ENCODE peak calls at places on chromosomes 13 and 19, in nine cellular contexts. V, N, P, Z, O, G, M, B and E are unnamed samples.

GRCh38 chr13:41955605-41956004 is 5.3 kb downstream of the VWA8 start:
- DNase-seq in P (no peak), B (no peak), V (no peak), G (no peak), O (no peak), N (peak), M (no peak), Z (no peak), E (no peak)

GRCh38 chr13:54379461-54379860 is 1350.8 kb downstream of the OLFM4 start:
- DNase-seq in O (no peak), B (no peak), M (no peak), N (no peak), P (no peak), G (no peak), V (no peak), Z (no peak), E (no peak)

GRCh38 chr13:46389985-46390384 is 2.9 kb upstream of the RUBCNL start:
- DNase-seq in N (no peak), Z (no peak), P (peak), O (peak), M (no peak), G (no peak), B (peak), V (no peak), E (no peak)

GRCh38 chr19:38148337-38148736 is 75.7 kb downstream of the DPF1 start:
- DNase-seq in N (no peak), V (no peak), B (no peak), O (no peak), P (no peak), Z (no peak), M (no peak), G (peak), E (no peak)

GRCh38 chr13:33193428-33193974 is 92.1 kb downstream of the STARD13 start:
- DNase-seq in G (no peak), N (no peak), Z (peak), B (no peak), O (no peak), P (no peak), V (no peak), M (peak), E (no peak)

GRCh38 chr13:28533049-28533436 is 38.1 kb upstream of the FLT1 start:
- DNase-seq in P (no peak), O (no peak), M (no peak), Z (peak), V (no peak), N (no peak), G (peak), B (no peak), E (no peak)

GRCh38 chr19:46356670-46357055 is 9.8 kb downstream of the PPP5C start:
- DNase-seq in G (no peak), B (peak), M (no peak), V (no peak), Z (no peak), O (no peak), P (no peak), N (no peak), E (no peak)

GRCh38 chr13:39317284-39317683 is 279.0 kb downstream of the NHLRC3 start:
- DNase-seq in G (peak), N (no peak), M (no peak), V (no peak), B (peak), Z (peak), O (peak), P (no peak), E (no peak)

GRCh38 chr19:30387311-30388115 is 15.3 kb downstream of the ZNF536 start:
- DNase-seq in N (no peak), O (no peak), B (no peak), V (no peak), P (no peak), M (no peak), G (peak), Z (no peak), E (no peak)

GRCh38 chr13:78137404-78138142 is 218.9 kb upstream of the EDNRB start:
- DNase-seq in M (peak), Z (peak), N (peak), G (no peak), O (peak), P (peak), B (no peak), V (peak), E (no peak)

GRCh38 chr19:19492026-19492610 is 23.2 kb downstream of the TSSK6 start:
- DNase-seq in O (no peak), P (no peak), N (no peak), V (no peak), M (no peak), G (no peak), B (no peak), Z (no peak), E (no peak)

GRCh38 chr19:35261356-35262100 is 7.2 kb upstream of the USF2 start:
- DNase-seq in M (no peak), Z (no peak), N (no peak), B (peak), G (no peak), V (no peak), P (no peak), O (no peak), E (no peak)

GRCh38 chr13:91185294-91185863 is 162.1 kb upstream of the MIR17HG start:
- DNase-seq in B (no peak), V (peak), P (no peak), O (peak), G (no peak), M (peak), Z (no peak), N (peak), E (no peak)

GRCh38 chr13:90564096-90564495 is 783.4 kb upstream of the MIR17HG start:
- DNase-seq in B (no peak), N (no peak), V (no peak), P (no peak), Z (no peak), O (no peak), M (peak), G (no peak), E (no peak)

GRCh38 chr19:34655651-34656050 is 21.3 kb downstream of the SCGB2B2 start:
- DNase-seq in V (no peak), O (no peak), M (no peak), P (no peak), B (no peak), Z (no peak), N (no peak), G (no peak), E (no peak)

GRCh38 chr19:54207908-54208783 is 7.5 kb downstream of the RPS9 start:
- DNase-seq in G (peak), Z (peak), O (peak), N (peak), M (peak), B (peak), V (no peak), P (no peak), E (no peak)

GRCh38 chr19:17888260-17888659 is 16.5 kb downstream of the SLC5A5 start:
- DNase-seq in Z (no peak), P (no peak), B (no peak), G (no peak), M (peak), N (no peak), V (no peak), O (no peak), E (no peak)

GRCh38 chr13:23445794-23446193 is 12.3 kb upstream of the SACS start:
- DNase-seq in V (peak), G (no peak), O (no peak), P (no peak), N (no peak), M (peak), Z (no peak), B (no peak), E (no peak)

GRCh38 chr19:38290631-38291147 is 13.4 kb upstream of the C19orf33 start:
- DNase-seq in M (no peak), O (peak), P (no peak), V (peak), B (no peak), Z (peak), N (no peak), G (no peak), E (no peak)

GRCh38 chr13:113649212-113649611 is 8.8 kb downstream of the ATP4B start:
- DNase-seq in Z (no peak), B (peak), P (no peak), N (no peak), M (no peak), O (no peak), V (no peak), G (no peak), E (no peak)

GRCh38 chr19:2503521-2504109 is 27.7 kb downstream of the GADD45B start:
- DNase-seq in B (no peak), O (peak), M (no peak), G (no peak), N (peak), V (peak), Z (peak), P (no peak), E (peak)

GRCh38 chr13:113540523-113540922 is 44.0 kb upstream of the TFDP1 start:
- DNase-seq in N (no peak), O (no peak), Z (no peak), P (no peak), V (no peak), G (no peak), B (peak), M (no peak), E (no peak)

GRCh38 chr19:13149628-13150186 is 468 bp downstream of the STX10 start:
- DNase-seq in P (peak), B (peak), O (peak), M (peak), N (peak), V (no peak), Z (peak), G (no peak), E (no peak)

GRCh38 chr19:35712910-35713845 is 4.6 kb upstream of the KMT2B start:
- DNase-seq in O (no peak), M (no peak), B (no peak), G (no peak), V (no peak), N (peak), Z (no peak), P (no peak), E (no peak)

GRCh38 chr19:57056972-57057371 is 62.8 kb upstream of the USP29 start:
- DNase-seq in M (no peak), V (no peak), P (no peak), O (peak), Z (peak), B (peak), N (no peak), G (no peak), E (no peak)

GRCh38 chr13:27425151-27425917 is 915 bp downstream of the GTF3A start:
- DNase-seq in Z (peak), B (no peak), M (no peak), G (no peak), V (no peak), P (no peak), N (peak), O (no peak), E (no peak)

GRCh38 chr13:60627071-60627686 is 230.2 kb downstream of the TDRD3 start:
- DNase-seq in G (peak), B (no peak), N (peak), M (peak), V (peak), O (peak), Z (peak), P (peak), E (no peak)

GRCh38 chr13:102038787-102039186 is 363.1 kb downstream of the FGF14 start:
- DNase-seq in M (peak), B (no peak), O (no peak), N (no peak), V (no peak), P (no peak), G (no peak), Z (no peak), E (no peak)

GRCh38 chr13:52001120-52001731 is 10.0 kb downstream of the ATP7B start:
- DNase-seq in P (no peak), O (peak), N (peak), B (no peak), Z (peak), V (peak), M (peak), G (no peak), E (no peak)

GRCh38 chr19:27735314-27735713 is 1477.6 kb downstream of the UQCRFS1 start:
- DNase-seq in N (no peak), P (no peak), Z (no peak), O (no peak), G (no peak), B (no peak), M (no peak), V (no peak), E (no peak)

GRCh38 chr19:12956446-12957388 is at the start of gene GADD45GIP1:
- DNase-seq in O (peak), G (peak), V (peak), B (peak), M (peak), N (peak), Z (peak), P (peak), E (peak)

GRCh38 chr13:84609716-84610115 is 727.4 kb upstream of the SLITRK1 start:
- DNase-seq in P (no peak), O (peak), B (no peak), G (no peak), Z (peak), M (no peak), N (no peak), V (peak), E (no peak)

GRCh38 chr13:102659168-102659713 is 35.6 kb downstream of the METTL21C start:
- DNase-seq in V (no peak), O (no peak), M (no peak), Z (no peak), B (no peak), P (no peak), G (no peak), N (no peak), E (no peak)

GRCh38 chr13:110571897-110572777 is 10.6 kb upstream of the RAB20 start:
- DNase-seq in Z (no peak), V (no peak), M (no peak), N (no peak), G (no peak), P (no peak), O (no peak), B (no peak), E (no peak)

GRCh38 chr19:41845051-41845590 is 279 bp downstream of the DMRTC2 start:
- DNase-seq in M (no peak), G (no peak), B (no peak), P (no peak), Z (no peak), V (no peak), O (no peak), N (no peak), E (no peak)

GRCh38 chr13:113555141-113555540 is 29.4 kb upstream of the TFDP1 start:
- DNase-seq in O (no peak), V (no peak), M (no peak), G (no peak), N (no peak), P (no peak), Z (no peak), B (no peak), E (no peak)

GRCh38 chr13:94556646-94557045 is 39.3 kb downstream of the TGDS start:
- DNase-seq in N (no peak), M (peak), Z (no peak), O (no peak), V (no peak), P (no peak), G (no peak), B (no peak), E (no peak)